ENCODE peak calls at places on chromosomes 16 and 17, in four cellular contexts. M is body of pancreas, R is thoracic aorta, A is IMR-90. U is an unnamed sample.

GRCh38 chr17:49581645-49581992 is 5.9 kb downstream of the NXPH3 start:
- DNase-seq in M (no peak), R (no peak), A (no peak), U (no peak)

GRCh38 chr17:49968380-49969133 is 433 bp upstream of the DLX4 start:
- DNase-seq in M (peak; percentile 58), R (no peak), A (peak; percentile 39), U (peak; percentile 48)

GRCh38 chr16:84295203-84295850 is 649 bp downstream of the WFDC1 start:
- DNase-seq in M (no peak), R (no peak), A (peak; percentile 16), U (no peak)

GRCh38 chr16:47008612-47009011 is 35.1 kb upstream of the DNAJA2 start:
- DNase-seq in M (no peak), R (no peak), A (no peak), U (no peak)

GRCh38 chr16:57039148-57039812 is 49.9 kb downstream of the NLRC5 start:
- DNase-seq in M (no peak), R (no peak), A (peak; percentile 81), U (peak; percentile 78)

GRCh38 chr16:11985250-11985649 is 8.7 kb downstream of the SNX29 start:
- DNase-seq in M (no peak), R (no peak), A (no peak), U (no peak)

GRCh38 chr17:28497931-28498330 is 8.2 kb upstream of the FOXN1 start:
- DNase-seq in M (peak; percentile 88), R (no peak), A (no peak), U (no peak)

GRCh38 chr17:10741416-10742140 is 11.8 kb upstream of the TMEM220 start:
- DNase-seq in M (no peak), R (no peak), A (no peak), U (no peak)

GRCh38 chr17:81309140-81309858 is 14.2 kb upstream of the SLC38A10 start:
- DNase-seq in M (peak; percentile 84), R (peak; percentile 46), A (peak; percentile 51), U (peak; percentile 47)

GRCh38 chr16:75320435-75320834 is 69.0 kb upstream of the BCAR1 start:
- DNase-seq in M (no peak), R (no peak), A (no peak), U (no peak)

GRCh38 chr17:29763273-29763672 is 140.6 kb upstream of the CORO6 start:
- DNase-seq in M (no peak), R (no peak), A (no peak), U (no peak)

GRCh38 chr17:8072727-8073461 is 14.6 kb downstream of the ALOX12B start:
- DNase-seq in M (no peak), R (no peak), A (no peak), U (no peak)

GRCh38 chr17:82267575-82268379 is 5.7 kb downstream of the CSNK1D start:
- DNase-seq in M (peak; percentile 96), R (peak; percentile 87), A (peak; percentile 96), U (peak; percentile 95)

GRCh38 chr16:85569615-85570212 is 43.4 kb upstream of the GSE1 start:
- DNase-seq in M (peak; percentile 39), R (no peak), A (peak; percentile 78), U (peak; percentile 90)

GRCh38 chr17:29570521-29570920 is 2.0 kb downstream of the TP53I13 start:
- DNase-seq in M (peak; percentile 9), R (no peak), A (no peak), U (no peak)

GRCh38 chr17:8384801-8385335 is 1.9 kb upstream of the RPL26 start:
- DNase-seq in M (no peak), R (no peak), A (peak; percentile 93), U (peak; percentile 77)

GRCh38 chr16:82199209-82199608 is 29.2 kb upstream of the MPHOSPH6 start:
- DNase-seq in M (no peak), R (no peak), A (no peak), U (no peak)

GRCh38 chr17:30021708-30022317 is 80.4 kb downstream of the EFCAB5 start:
- DNase-seq in M (peak; percentile 20), R (no peak), A (peak; percentile 61), U (peak; percentile 54)

GRCh38 chr16:1170076-1170418 is 17.1 kb downstream of the CACNA1H start:
- DNase-seq in M (no peak), R (no peak), A (no peak), U (no peak)

GRCh38 chr16:87789437-87790277 is 23.9 kb upstream of the KLHDC4 start:
- DNase-seq in M (no peak), R (no peak), A (peak; percentile 86), U (peak; percentile 37)

GRCh38 chr16:15415411-15416070 is 18.8 kb upstream of the BMERB1 start:
- DNase-seq in M (no peak), R (no peak), A (peak; percentile 38), U (peak; percentile 48)

GRCh38 chr17:21292867-21293845 is 8.6 kb downstream of the MAP2K3 start:
- DNase-seq in M (no peak), R (no peak), A (no peak), U (no peak)

GRCh38 chr17:45294506-45294905 is 22.3 kb downstream of the MAP3K14 start:
- DNase-seq in M (peak; percentile 73), R (no peak), A (peak; percentile 88), U (peak; percentile 89)

GRCh38 chr17:80845121-80845862 is 146.3 kb upstream of the CHMP6 start:
- DNase-seq in M (peak; percentile 9), R (no peak), A (no peak), U (no peak)

GRCh38 chr17:4998666-4999428 is 1.1 kb downstream of the KIF1C start:
- DNase-seq in M (peak; percentile 29), R (no peak), A (no peak), U (no peak)

GRCh38 chr16:81558444-81559175 is 114.0 kb downstream of the CMIP start:
- DNase-seq in M (peak; percentile 91), R (no peak), A (no peak), U (no peak)

GRCh38 chr16:2001035-2001434 is 8.6 kb downstream of the ZNF598 start:
- DNase-seq in M (no peak), R (no peak), A (no peak), U (no peak)

GRCh38 chr16:83200005-83200779 is 573.4 kb downstream of the CDH13 start:
- DNase-seq in M (no peak), R (no peak), A (peak; percentile 22), U (peak; percentile 9)

GRCh38 chr17:31416503-31416923 is 25.0 kb downstream of the RAB11FIP4 start:
- DNase-seq in M (no peak), R (no peak), A (peak; percentile 6), U (no peak)

GRCh38 chr17:28500712-28501379 is 5.3 kb upstream of the FOXN1 start:
- DNase-seq in M (no peak), R (no peak), A (no peak), U (no peak)

GRCh38 chr17:68431661-68432071 is 25.6 kb downstream of the WIPI1 start:
- DNase-seq in M (no peak), R (no peak), A (peak; percentile 23), U (peak; percentile 30)
- TF ChIP-seq CTCF in M (no peak), R (no peak), A (peak; percentile 28), U (peak; percentile 37)

GRCh38 chr16:90011196-90011819 is 7.9 kb downstream of the DBNDD1 start:
- DNase-seq in M (no peak), R (no peak), A (no peak), U (no peak)
- H3K4me3 ChIP-seq in M (no peak overlapping the region), R (no peak overlapping the region), A (no peak overlapping the region), U (no peak overlapping the region)

GRCh38 chr17:57109393-57110151 is 24.5 kb downstream of the AKAP1 start:
- DNase-seq in M (no peak), R (no peak), A (peak; percentile 5), U (no peak)
- TF ChIP-seq CTCF in M (no peak), R (peak; percentile 28), A (no peak), U (peak; percentile 17)

DNA sequence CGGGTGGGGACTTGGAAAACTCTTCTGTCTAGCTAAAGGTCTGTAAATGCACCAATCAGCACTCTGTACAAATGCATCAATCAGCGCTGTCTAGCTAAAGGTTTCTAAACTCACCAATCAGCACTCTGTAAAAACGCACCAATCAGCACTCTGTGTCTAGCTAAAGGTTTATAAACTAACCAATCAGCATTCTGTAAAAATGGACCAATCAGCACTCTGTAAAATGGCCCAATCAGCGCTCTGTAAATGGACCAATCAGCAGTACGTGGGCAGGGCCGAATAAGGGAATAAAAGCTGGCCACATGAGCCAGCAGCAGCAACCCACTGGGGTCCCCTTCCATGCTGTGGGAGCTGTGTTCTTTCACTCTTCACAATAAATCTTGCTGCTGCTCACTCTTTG is 55.3 kb downstream of the ANKRD11 start:
- DNase-seq in M (no peak), R (no peak), A (no peak), U (no peak)
- H3K4me3 ChIP-seq in M (no peak overlapping the region), R (no peak overlapping the region), A (no peak overlapping the region), U (no peak overlapping the region)